ENCODE peak calls at places on chromosomes 6 and 20, in eight cellular contexts. One of them, this sample, is unnamed.

GRCh38 chr20:44832724-44833123 is 22.4 kb upstream of the RIMS4 start:
- DNase-seq in GM23248: peak; percentile 35
- DNase-seq in GM23338: peak; percentile 32
- DNase-seq in GM12878: no peak
- DNase-seq in MM.1S: no peak
- DNase-seq in A673: peak; percentile 70
- DNase-seq in HCT116: peak; percentile 23
- DNase-seq in PC-3: peak; percentile 38
- DNase-seq in this sample: no peak

GRCh38 chr20:25089096-25089495 is 7.2 kb upstream of the VSX1 start:
- DNase-seq in GM23248: no peak
- DNase-seq in GM23338: no peak
- DNase-seq in GM12878: no peak
- DNase-seq in MM.1S: no peak
- DNase-seq in A673: no peak
- DNase-seq in HCT116: no peak
- DNase-seq in PC-3: no peak
- DNase-seq in this sample: no peak

GRCh38 chr6:23797041-23797440 is 329.0 kb upstream of the NRSN1 start:
- DNase-seq in GM23248: no peak
- DNase-seq in GM23338: no peak
- DNase-seq in GM12878: no peak
- DNase-seq in MM.1S: no peak
- DNase-seq in A673: peak; percentile 1
- DNase-seq in HCT116: no peak
- DNase-seq in PC-3: no peak
- DNase-seq in this sample: no peak

GRCh38 chr20:31606678-31606927 is 1.5 kb downstream of the ID1 start:
- DNase-seq in GM23248: no peak
- DNase-seq in GM23338: peak; percentile 88
- DNase-seq in GM12878: no peak
- DNase-seq in MM.1S: no peak
- DNase-seq in A673: no peak
- DNase-seq in HCT116: no peak
- DNase-seq in PC-3: no peak
- DNase-seq in this sample: no peak

GRCh38 chr20:62611794-62612193 is 30.5 kb upstream of the SLCO4A1 start:
- DNase-seq in GM23248: no peak
- DNase-seq in GM23338: no peak
- DNase-seq in GM12878: no peak
- DNase-seq in MM.1S: no peak
- DNase-seq in A673: no peak
- DNase-seq in HCT116: no peak
- DNase-seq in PC-3: no peak
- DNase-seq in this sample: no peak

GRCh38 chr20:33209789-33210188 is 7.4 kb upstream of the BPIFA3 start:
- DNase-seq in GM23248: peak; percentile 78
- DNase-seq in GM23338: peak; percentile 93
- DNase-seq in GM12878: no peak
- DNase-seq in MM.1S: peak; percentile 64
- DNase-seq in A673: peak; percentile 70
- DNase-seq in HCT116: peak; percentile 18
- DNase-seq in PC-3: peak; percentile 72
- DNase-seq in this sample: peak; percentile 35

GRCh38 chr6:37083243-37084138 is 78.0 kb downstream of the FGD2 start:
- DNase-seq in GM23248: peak; percentile 48
- DNase-seq in GM23338: no peak
- DNase-seq in GM12878: no peak
- DNase-seq in MM.1S: no peak
- DNase-seq in A673: peak; percentile 52
- DNase-seq in HCT116: no peak
- DNase-seq in PC-3: no peak
- DNase-seq in this sample: no peak

GRCh38 chr6:38656896-38657295 is 17.2 kb upstream of the BTBD9 start:
- DNase-seq in GM23248: no peak
- DNase-seq in GM23338: no peak
- DNase-seq in GM12878: no peak
- DNase-seq in MM.1S: no peak
- DNase-seq in A673: no peak
- DNase-seq in HCT116: no peak
- DNase-seq in PC-3: no peak
- DNase-seq in this sample: no peak

GRCh38 chr20:37161830-37162549 is 17.1 kb upstream of the RPN2 start:
- DNase-seq in GM23248: peak; percentile 8
- DNase-seq in GM23338: no peak
- DNase-seq in GM12878: no peak
- DNase-seq in MM.1S: no peak
- DNase-seq in A673: no peak
- DNase-seq in HCT116: no peak
- DNase-seq in PC-3: no peak
- DNase-seq in this sample: no peak

GRCh38 chr6:111793711-111794111 is 79.5 kb downstream of the FYN start:
- DNase-seq in GM23248: no peak
- DNase-seq in GM23338: no peak
- DNase-seq in GM12878: no peak
- DNase-seq in MM.1S: no peak
- DNase-seq in A673: no peak
- DNase-seq in HCT116: no peak
- DNase-seq in PC-3: no peak
- DNase-seq in this sample: no peak

GRCh38 chr20:44909872-44910689 is at the start of gene PABPC1L:
- DNase-seq in GM23248: peak; percentile 85
- DNase-seq in GM23338: peak; percentile 96
- DNase-seq in GM12878: peak; percentile 13
- DNase-seq in MM.1S: peak; percentile 89
- DNase-seq in A673: peak; percentile 73
- DNase-seq in HCT116: peak; percentile 49
- DNase-seq in PC-3: peak; percentile 79
- DNase-seq in this sample: peak; percentile 76

GRCh38 chr20:58271596-58272460 is 37.7 kb upstream of the RAB22A start:
- DNase-seq in GM23248: no peak
- DNase-seq in GM23338: no peak
- DNase-seq in GM12878: no peak
- DNase-seq in MM.1S: no peak
- DNase-seq in A673: peak; percentile 36
- DNase-seq in HCT116: no peak
- DNase-seq in PC-3: no peak
- DNase-seq in this sample: no peak

GRCh38 chr6:145964948-145965366 is 799 bp upstream of the SHPRH start:
- DNase-seq in GM23248: peak; percentile 10
- DNase-seq in GM23338: peak; percentile 5
- DNase-seq in GM12878: no peak
- DNase-seq in MM.1S: no peak
- DNase-seq in A673: no peak
- DNase-seq in HCT116: no peak
- DNase-seq in PC-3: no peak
- DNase-seq in this sample: no peak

GRCh38 chr6:41409489-41409888 is 74.1 kb downstream of the NCR2 start:
- DNase-seq in GM23248: no peak
- DNase-seq in GM23338: no peak
- DNase-seq in GM12878: no peak
- DNase-seq in MM.1S: no peak
- DNase-seq in A673: no peak
- DNase-seq in HCT116: no peak
- DNase-seq in PC-3: no peak
- DNase-seq in this sample: no peak

GRCh38 chr6:41405941-41406340 is 70.5 kb downstream of the NCR2 start:
- DNase-seq in GM23248: no peak
- DNase-seq in GM23338: no peak
- DNase-seq in GM12878: no peak
- DNase-seq in MM.1S: no peak
- DNase-seq in A673: no peak
- DNase-seq in HCT116: no peak
- DNase-seq in PC-3: no peak
- DNase-seq in this sample: no peak

GRCh38 chr6:41408576-41408975 is 73.2 kb downstream of the NCR2 start:
- DNase-seq in GM23248: no peak
- DNase-seq in GM23338: peak; percentile 70
- DNase-seq in GM12878: no peak
- DNase-seq in MM.1S: no peak
- DNase-seq in A673: no peak
- DNase-seq in HCT116: no peak
- DNase-seq in PC-3: no peak
- DNase-seq in this sample: no peak

GRCh38 chr6:41408982-41409381 is 73.6 kb downstream of the NCR2 start:
- DNase-seq in GM23248: no peak
- DNase-seq in GM23338: peak; percentile 41
- DNase-seq in GM12878: no peak
- DNase-seq in MM.1S: no peak
- DNase-seq in A673: no peak
- DNase-seq in HCT116: no peak
- DNase-seq in PC-3: no peak
- DNase-seq in this sample: no peak

GRCh38 chr6:41406821-41407787 is 71.7 kb downstream of the NCR2 start:
- DNase-seq in GM23248: no peak
- DNase-seq in GM23338: peak; percentile 80
- DNase-seq in GM12878: no peak
- DNase-seq in MM.1S: no peak
- DNase-seq in A673: no peak
- DNase-seq in HCT116: no peak
- DNase-seq in PC-3: no peak
- DNase-seq in this sample: no peak
- TF ChIP-seq EZH2 in GM23248: no peak
- TF ChIP-seq EZH2 in GM23338: peak; percentile 89
- TF ChIP-seq EZH2 in GM12878: no peak
- TF ChIP-seq EZH2 in MM.1S: no peak
- TF ChIP-seq EZH2 in A673: no peak
- TF ChIP-seq EZH2 in HCT116: no peak
- TF ChIP-seq EZH2 in PC-3: no peak
- TF ChIP-seq EZH2 in this sample: no peak

DNA sequence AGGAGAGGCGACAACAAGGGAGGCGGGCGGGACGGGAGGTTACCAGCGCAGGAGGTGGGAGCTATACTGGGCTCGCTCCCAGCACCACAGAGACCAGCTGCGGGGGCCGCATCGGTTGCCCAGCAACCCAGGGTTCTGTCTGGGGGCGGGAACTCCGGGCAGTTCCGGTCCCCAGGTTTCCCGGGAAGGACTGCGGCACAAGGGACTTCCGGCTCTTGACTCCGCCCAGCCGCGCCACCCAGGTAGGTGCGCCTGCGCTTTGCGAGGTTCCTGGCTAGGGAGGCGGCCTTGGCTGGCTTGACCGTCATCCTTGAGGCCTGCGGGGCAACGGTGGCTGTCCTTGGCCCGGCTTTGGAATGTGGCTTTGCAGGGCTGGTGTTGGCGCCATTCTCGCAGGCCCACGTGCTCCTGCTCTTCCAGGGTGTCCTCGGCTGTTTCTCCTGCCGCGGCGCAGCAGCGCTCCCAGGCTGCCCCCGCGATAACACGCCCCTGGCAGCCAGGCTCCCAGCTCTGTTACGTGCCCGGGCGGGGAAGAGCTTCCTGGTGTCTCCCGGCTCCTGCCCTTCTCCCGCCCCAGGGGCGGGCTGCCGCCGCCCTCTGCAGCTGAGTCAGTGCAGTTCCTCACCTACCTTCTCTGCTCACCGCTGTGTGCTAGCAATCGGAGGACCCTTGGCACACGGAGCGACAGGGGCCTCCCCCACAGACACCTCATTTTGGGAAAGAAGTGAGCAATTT is at the start of gene RSPH3:
- DNase-seq in GM23248: peak; percentile 97
- DNase-seq in GM23338: peak; percentile 99
- DNase-seq in GM12878: peak; percentile 77
- DNase-seq in MM.1S: peak; percentile 84
- DNase-seq in A673: peak; percentile 97
- DNase-seq in HCT116: peak; percentile 96
- DNase-seq in PC-3: peak; percentile 92
- DNase-seq in this sample: peak; percentile 93
- TF ChIP-seq EZH2 in GM23248: no peak
- TF ChIP-seq EZH2 in GM23338: no peak
- TF ChIP-seq EZH2 in GM12878: no peak
- TF ChIP-seq EZH2 in MM.1S: no peak
- TF ChIP-seq EZH2 in A673: no peak
- TF ChIP-seq EZH2 in HCT116: no peak
- TF ChIP-seq EZH2 in PC-3: no peak
- TF ChIP-seq EZH2 in this sample: no peak

GRCh38 chr6:28211840-28212509 is 13.1 kb upstream of the ZSCAN9 start:
- DNase-seq in GM23248: no peak
- DNase-seq in GM23338: peak; percentile 50
- DNase-seq in GM12878: no peak
- DNase-seq in MM.1S: no peak
- DNase-seq in A673: no peak
- DNase-seq in HCT116: no peak
- DNase-seq in PC-3: peak; percentile 18
- DNase-seq in this sample: no peak
- TF ChIP-seq EZH2 in GM23248: no peak
- TF ChIP-seq EZH2 in GM23338: peak; percentile 13
- TF ChIP-seq EZH2 in GM12878: no peak
- TF ChIP-seq EZH2 in MM.1S: no peak
- TF ChIP-seq EZH2 in A673: no peak
- TF ChIP-seq EZH2 in HCT116: no peak
- TF ChIP-seq EZH2 in PC-3: no peak
- TF ChIP-seq EZH2 in this sample: no peak

GRCh38 chr6:142300758-142301251 is 1.0 kb upstream of the ADGRG6 start:
- DNase-seq in GM23248: peak; percentile 30
- DNase-seq in GM23338: no peak
- DNase-seq in GM12878: no peak
- DNase-seq in MM.1S: no peak
- DNase-seq in A673: peak; percentile 7
- DNase-seq in HCT116: peak; percentile 55
- DNase-seq in PC-3: peak; percentile 94
- DNase-seq in this sample: peak; percentile 88
- TF ChIP-seq EZH2 in GM23248: no peak
- TF ChIP-seq EZH2 in GM23338: no peak
- TF ChIP-seq EZH2 in GM12878: no peak
- TF ChIP-seq EZH2 in MM.1S: no peak
- TF ChIP-seq EZH2 in A673: no peak
- TF ChIP-seq EZH2 in HCT116: no peak
- TF ChIP-seq EZH2 in PC-3: no peak
- TF ChIP-seq EZH2 in this sample: no peak

GRCh38 chr6:4944325-4944724 is 59.5 kb downstream of the RPP40 start:
- DNase-seq in GM23248: no peak
- DNase-seq in GM23338: no peak
- DNase-seq in GM12878: no peak
- DNase-seq in MM.1S: no peak
- DNase-seq in A673: no peak
- DNase-seq in HCT116: no peak
- DNase-seq in PC-3: no peak
- DNase-seq in this sample: no peak
- TF ChIP-seq EZH2 in GM23248: no peak
- TF ChIP-seq EZH2 in GM23338: no peak
- TF ChIP-seq EZH2 in GM12878: no peak
- TF ChIP-seq EZH2 in MM.1S: no peak
- TF ChIP-seq EZH2 in A673: no peak
- TF ChIP-seq EZH2 in HCT116: no peak
- TF ChIP-seq EZH2 in PC-3: no peak
- TF ChIP-seq EZH2 in this sample: no peak